ENCODE peak calls at places on chromosomes 12 and 14, in four cellular contexts. K is thoracic aorta, U is transverse colon, L is GM23338. J is an unnamed sample.

GRCh38 chr12:108425238-108425795 is 86.2 kb upstream of the CMKLR1 start:
- DNase-seq in U (no peak), K (no peak), L (peak; percentile 54), J (no peak)

GRCh38 chr14:68297871-68298468 is 478.4 kb downstream of the RAD51B start:
- DNase-seq in K (no peak), U (no peak), L (peak; percentile 77), J (no peak)

GRCh38 chr12:117151195-117152031 is 38.9 kb downstream of the FBXO21 start:
- DNase-seq in K (peak; percentile 27), L (peak; percentile 93), U (no peak), J (peak; percentile 32)

GRCh38 chr12:42935756-42936155 is 346.2 kb upstream of the PRICKLE1 start:
- DNase-seq in U (no peak), K (no peak), L (no peak), J (no peak)

GRCh38 chr12:117045998-117046374 is 53.2 kb downstream of the TESC start:
- DNase-seq in L (peak; percentile 56), K (no peak), U (no peak), J (no peak)

GRCh38 chr12:118297284-118297683 is 75.4 kb downstream of the TAOK3 start:
- DNase-seq in U (no peak), L (no peak), K (no peak), J (no peak)

GRCh38 chr14:105180598-105181528 is at the start of gene NUDT14:
- DNase-seq in U (peak; percentile 93), K (no peak), L (peak; percentile 75), J (peak; percentile 97)

GRCh38 chr12:65010437-65010836 is 110.7 kb downstream of the WIF1 start:
- DNase-seq in U (no peak), L (no peak), K (no peak), J (no peak)

GRCh38 chr12:19757317-19757877 is 318.1 kb downstream of the AEBP2 start:
- DNase-seq in L (peak; percentile 70), U (no peak), K (no peak), J (no peak)

GRCh38 chr12:132872975-132873421 is 14.4 kb downstream of the CHFR start:
- DNase-seq in U (peak; percentile 23), L (no peak), K (no peak), J (no peak)

GRCh38 chr12:60842166-60842565 is 1246.3 kb downstream of the SLC16A7 start:
- DNase-seq in L (no peak), K (no peak), U (no peak), J (no peak)

GRCh38 chr14:75229576-75229922 is 49.1 kb upstream of the FOS start:
- DNase-seq in L (no peak), U (peak; percentile 81), K (no peak), J (peak; percentile 80)

GRCh38 chr14:65361920-65362319 is 50.6 kb upstream of the FUT8 start:
- DNase-seq in L (no peak), U (no peak), K (no peak), J (no peak)

GRCh38 chr14:28751467-28752058 is 15.0 kb upstream of the FOXG1 start:
- DNase-seq in L (peak; percentile 88), U (no peak), K (no peak), J (no peak)

GRCh38 chr12:111757361-111758119 is 9.2 kb upstream of the ALDH2 start:
- DNase-seq in K (no peak), U (peak; percentile 54), L (no peak), J (peak; percentile 50)

GRCh38 chr12:124630791-124631313 is 63.4 kb upstream of the NCOR2 start:
- DNase-seq in U (no peak), K (no peak), L (peak; percentile 73), J (no peak)

GRCh38 chr12:7142057-7142644 is 12.0 kb downstream of the CLSTN3 start:
- DNase-seq in K (no peak), L (peak; percentile 83), U (peak; percentile 48), J (peak; percentile 73)

GRCh38 chr14:22140623-22141022 is 448.4 kb downstream of the DAD1 start:
- DNase-seq in L (no peak), K (no peak), U (no peak), J (no peak)

GRCh38 chr12:19223695-19224094 is 94.2 kb downstream of the PLEKHA5 start:
- DNase-seq in L (no peak), K (no peak), U (no peak), J (no peak)

GRCh38 chr12:55017421-55017820 is 2.4 kb upstream of the NEUROD4 start:
- DNase-seq in K (no peak), U (no peak), L (peak; percentile 26), J (no peak)

GRCh38 chr12:126617312-126617711 is 1552.1 kb downstream of the AACS start:
- DNase-seq in K (no peak), U (no peak), L (peak; percentile 27), J (no peak)

GRCh38 chr12:88658009-88658408 is 77.7 kb upstream of the KITLG start:
- DNase-seq in K (no peak), U (no peak), L (no peak), J (no peak)

GRCh38 chr14:89013098-89013504 is 188.7 kb downstream of the TTC8 start:
- DNase-seq in L (peak; percentile 84), K (no peak), U (peak; percentile 79), J (peak; percentile 82)

GRCh38 chr14:93285048-93285447 is 47.8 kb downstream of the BTBD7 start:
- DNase-seq in U (no peak), L (no peak), K (no peak), J (no peak)

GRCh38 chr14:101894365-101895113 is 69.8 kb upstream of the DYNC1H1 start:
- DNase-seq in L (no peak), U (peak; percentile 5), K (no peak), J (no peak)

GRCh38 chr12:101697930-101698781 is 716 bp downstream of the CHPT1 start:
- DNase-seq in L (peak; percentile 37), U (peak; percentile 68), K (no peak), J (peak; percentile 62)

GRCh38 chr12:70692681-70693288 is 55.6 kb upstream of the PTPRB start:
- DNase-seq in U (no peak), L (peak; percentile 62), K (no peak), J (no peak)

GRCh38 chr12:53869500-53869899 is 69.1 kb upstream of the HOXC13 start:
- DNase-seq in U (no peak), K (no peak), L (no peak), J (no peak)

GRCh38 chr14:47102472-47102871 is 450.9 kb upstream of the RPL10L start:
- DNase-seq in K (no peak), U (no peak), L (peak; percentile 6), J (no peak)

GRCh38 chr12:114774181-114774580 is 90.2 kb upstream of the TBX3 start:
- DNase-seq in K (no peak), U (no peak), L (no peak), J (no peak)

GRCh38 chr12:41202051-41202450 is 13.9 kb downstream of the PDZRN4 start:
- DNase-seq in U (no peak), L (no peak), K (no peak), J (no peak)

GRCh38 chr12:55993454-55993853 is 3.6 kb upstream of the SUOX start:
- DNase-seq in L (no peak), K (no peak), U (no peak), J (no peak)

GRCh38 chr14:63852271-63852816 is 460 bp upstream of the SYNE2 start:
- DNase-seq in K (no peak), U (no peak), L (peak; percentile 81), J (no peak)

GRCh38 chr14:21894003-21894897 is 220.6 kb upstream of the OR4E1 start:
- DNase-seq in K (no peak), U (no peak), L (peak; percentile 76), J (no peak)

GRCh38 chr12:19739195-19739776 is 300.0 kb downstream of the AEBP2 start:
- DNase-seq in L (peak; percentile 73), K (peak; percentile 5), U (peak; percentile 16), J (no peak)

GRCh38 chr12:29072631-29073030 is 76.4 kb upstream of the FAR2 start:
- DNase-seq in U (no peak), L (peak; percentile 28), K (no peak), J (no peak)

DNA sequence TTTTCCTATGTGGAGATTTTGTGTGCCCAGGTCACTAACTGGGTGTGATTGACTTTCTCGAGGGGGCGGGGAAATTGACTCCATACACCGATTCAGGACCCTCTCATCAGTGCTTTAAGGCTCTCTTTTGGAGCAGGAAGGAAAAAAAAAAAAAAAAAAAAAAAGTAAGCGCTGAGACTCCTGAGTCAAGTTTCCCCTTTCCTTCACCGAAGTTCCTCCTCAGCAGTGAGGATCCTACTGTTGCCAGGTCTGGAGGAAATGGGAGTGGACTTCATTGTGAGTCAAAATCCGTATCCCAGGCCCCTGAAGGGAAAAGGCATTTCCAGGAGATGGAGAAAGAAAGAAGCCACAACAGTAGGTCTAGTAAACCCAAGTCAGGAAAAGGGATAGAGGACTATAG is 1.4 kb downstream of the PPFIBP1 start:
- DNase-seq in L (peak; percentile 85), U (no peak), K (no peak), J (peak; percentile 13)
- H3K4me3 ChIP-seq in L (peak overlapping the region; percentile 56), U (peak overlapping the region; percentile 51), K (peak overlapping the region; percentile 79), J (no peak overlapping the region)

DNA sequence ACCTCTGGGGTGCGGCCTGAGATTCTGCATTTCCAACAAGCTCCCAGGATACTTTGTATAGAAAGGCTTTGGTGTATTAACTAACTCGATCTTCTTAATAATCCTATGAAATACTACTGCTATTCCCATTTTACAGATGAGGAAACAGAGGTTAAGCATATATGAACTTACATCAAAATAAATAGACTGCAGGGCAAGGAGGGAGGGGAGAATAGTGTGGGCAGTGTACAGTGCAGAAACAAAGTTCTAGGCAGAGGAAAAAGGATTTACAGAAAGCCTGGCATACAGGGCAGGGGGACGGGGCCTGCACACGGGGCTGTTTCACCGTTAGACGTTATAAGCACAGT is 19.0 kb downstream of the NINJ2 start:
- DNase-seq in U (no peak), K (no peak), L (no peak), J (no peak)
- H3K4me3 ChIP-seq in U (no peak overlapping the region), K (peak overlapping the region; percentile 83), L (peak overlapping the region; percentile 74), J (no peak overlapping the region)

DNA sequence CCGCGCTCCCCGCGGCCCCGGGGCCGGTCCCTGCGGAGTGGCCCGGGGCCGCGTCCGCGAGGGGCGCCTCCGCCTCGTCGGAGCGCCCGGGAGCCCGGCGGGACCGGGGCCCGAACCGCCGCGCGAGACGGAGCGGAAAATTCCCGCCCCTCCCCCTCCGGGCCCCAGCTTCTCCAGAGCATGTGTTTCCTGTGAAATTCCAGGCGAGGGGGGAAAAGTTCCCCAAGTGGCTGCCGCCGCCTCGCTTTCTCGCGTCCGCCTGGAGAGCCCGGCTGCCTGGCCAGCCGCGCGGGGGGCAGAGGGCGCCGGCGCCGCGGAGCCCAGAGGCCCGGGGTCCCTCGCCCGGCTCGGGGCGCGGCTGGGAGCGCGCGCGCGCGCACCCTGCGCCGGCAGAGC is 886 bp downstream of the CACNA1C start:
- DNase-seq in L (peak; percentile 50), K (no peak), U (no peak), J (no peak)
- H3K4me3 ChIP-seq in L (peak overlapping the region; percentile 86), K (peak overlapping the region; percentile 92), U (peak overlapping the region; percentile 55), J (no peak overlapping the region)

DNA sequence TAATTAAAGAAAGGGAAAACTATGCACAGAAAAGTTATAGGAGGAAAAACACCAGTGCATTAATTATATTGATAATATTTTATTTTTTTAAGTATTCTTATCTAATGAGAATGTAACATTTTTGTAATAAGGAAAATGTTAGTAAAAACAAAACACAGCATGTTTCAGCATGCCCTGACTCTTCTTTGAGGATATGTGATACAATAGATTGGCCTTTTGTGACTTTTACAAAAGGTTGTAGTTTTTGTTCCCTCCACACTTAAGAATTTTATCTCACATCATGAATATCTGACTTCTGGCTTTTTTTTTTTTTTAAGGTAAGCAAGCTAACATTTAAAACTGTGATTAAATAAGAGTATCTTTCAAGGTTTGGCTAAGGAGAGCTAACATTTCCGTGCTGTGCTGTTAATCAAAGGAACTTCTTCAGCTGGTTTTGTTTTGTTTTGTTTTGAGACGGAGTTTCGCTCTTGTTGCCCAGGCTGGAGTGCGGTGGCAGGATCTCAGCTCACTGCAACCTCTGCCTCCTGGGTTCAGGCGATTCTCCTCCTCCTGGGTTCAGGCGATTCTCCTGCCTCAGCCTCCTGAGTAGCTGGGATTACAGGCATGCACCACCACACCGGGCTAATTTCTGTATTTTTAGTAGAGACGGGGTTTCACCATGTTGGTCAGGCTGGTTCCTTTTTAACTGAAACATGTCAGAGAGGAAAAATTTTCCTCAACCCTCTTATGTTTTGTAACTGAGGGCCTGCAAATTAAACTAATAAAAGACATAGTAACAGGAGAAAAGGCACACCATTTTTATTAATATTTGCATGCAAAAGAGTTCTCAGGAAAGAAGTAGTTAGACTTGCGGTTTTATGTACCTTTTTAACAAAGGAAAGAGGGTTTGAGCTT is 30.7 kb upstream of the RESF1 start:
- DNase-seq in K (no peak), L (no peak), U (peak; percentile 10), J (no peak)
- H3K4me3 ChIP-seq in K (no peak overlapping the region), L (no peak overlapping the region), U (no peak overlapping the region), J (no peak overlapping the region)